ENCODE peak calls at places on chromosomes 4 and X, in four cellular contexts. E, X, D and B are unnamed samples. For H3K4me1 and H3K36me3, the result is how much of the 10 kb centered on the place peaks cover.

GRCh38 chr4:59500103-59500502 is 1700.0 kb upstream of the ADGRL3 start:
- DNase-seq in E (no peak), X (no peak), D (no peak), B (no peak)

GRCh38 chrX:50920132-50920531 is 9.6 kb downstream of the BMP15 start:
- DNase-seq in E (no peak), X (no peak), D (no peak), B (no peak)

GRCh38 chrX:16394290-16394689 is 227.0 kb downstream of the MAGEB17 start:
- DNase-seq in E (no peak), X (no peak), D (no peak), B (no peak)

GRCh38 chrX:152895724-152896420 is 2.0 kb upstream of the ZNF185 start:
- DNase-seq in E (no peak), X (no peak), D (no peak), B (no peak)

GRCh38 chr4:84099591-84099990 is 399.5 kb downstream of the NKX6-1 start:
- DNase-seq in E (no peak), X (no peak), D (no peak), B (no peak)

GRCh38 chr4:159102623-159103405 is at the start of gene RAPGEF2:
- DNase-seq in E (peak), X (peak), D (peak), B (peak)

GRCh38 chr4:173237152-173237551 is 68.5 kb downstream of the GALNT7 start:
- DNase-seq in E (no peak), X (no peak), D (no peak), B (no peak)

GRCh38 chr4:10077492-10078335 is 38.9 kb downstream of the WDR1 start:
- DNase-seq in E (peak), X (no peak), D (no peak), B (no peak)

GRCh38 chrX:10516781-10517322 is 103.5 kb downstream of the MID1 start:
- DNase-seq in E (no peak), X (no peak), D (no peak), B (no peak)

GRCh38 chrX:134803551-134804183 is 145.4 kb upstream of the PLAC1 start:
- DNase-seq in E (no peak), X (no peak), D (no peak), B (no peak)

GRCh38 chr4:87918314-87919058 is 57.0 kb upstream of the SPP1 start:
- DNase-seq in E (no peak), X (no peak), D (no peak), B (no peak)

GRCh38 chr4:87915621-87916020 is 59.9 kb upstream of the SPP1 start:
- DNase-seq in E (no peak), X (no peak), D (no peak), B (no peak)

GRCh38 chr4:87919951-87920350 is 55.6 kb upstream of the SPP1 start:
- DNase-seq in E (no peak), X (no peak), D (no peak), B (no peak)

GRCh38 chr4:87913871-87914270 is 61.6 kb upstream of the SPP1 start:
- DNase-seq in E (no peak), X (no peak), D (no peak), B (no peak)

DNA sequence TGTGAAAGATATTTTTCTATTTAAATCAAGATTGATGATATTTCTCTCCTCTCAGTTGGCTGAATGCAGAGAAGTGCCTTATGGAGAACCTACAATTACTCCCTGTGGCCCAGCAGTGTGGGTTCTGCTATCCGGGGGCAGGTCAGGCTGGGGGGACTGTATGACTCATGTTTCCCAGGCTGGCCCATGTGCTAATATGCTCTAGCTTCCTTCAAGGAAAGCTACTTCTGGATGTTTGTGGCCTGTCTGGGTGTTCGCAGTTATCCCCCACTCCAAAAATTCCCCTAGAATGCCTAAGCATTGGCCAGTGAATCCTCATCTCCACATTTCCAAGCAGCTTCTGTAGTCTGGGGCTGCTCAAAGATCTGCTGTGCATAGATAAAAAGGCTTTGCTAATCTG is 58.9 kb upstream of the SPP1 start:
- DNase-seq in E (no peak), X (no peak), D (no peak), B (no peak)
- H3K4me1 ChIP-seq in E (under half), X (under half), D (under half), B (under half)

DNA sequence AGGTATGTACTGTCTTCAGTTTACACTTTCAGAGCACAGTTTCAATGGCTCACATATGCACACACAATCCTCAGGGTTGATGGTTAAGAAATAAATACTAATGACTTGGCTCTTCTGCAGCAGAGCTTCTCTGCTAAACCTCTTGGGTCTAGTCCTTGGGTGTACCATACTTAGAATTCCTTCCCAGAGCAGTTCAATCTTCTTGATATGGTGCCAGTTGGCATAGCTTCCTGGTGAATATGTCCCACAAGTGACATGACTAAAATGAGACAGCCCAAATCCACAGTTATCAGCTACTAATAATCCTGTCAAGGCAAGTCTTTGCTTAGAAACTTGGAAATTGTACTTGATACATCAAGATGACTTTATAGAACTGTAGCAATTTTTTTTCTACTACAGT is 654.4 kb downstream of the IQCM start:
- DNase-seq in E (no peak), X (no peak), D (no peak), B (no peak)
- H3K27ac ChIP-seq in E (no peak), X (no peak), D (no peak), B (no peak)

GRCh38 chr4:22420291-22420690 is 95.6 kb downstream of the ADGRA3 start:
- DNase-seq in E (no peak), X (no peak), D (no peak), B (no peak)
- H3K36me3 ChIP-seq in E (under half), X (under half), D (under half), B (under half)

DNA sequence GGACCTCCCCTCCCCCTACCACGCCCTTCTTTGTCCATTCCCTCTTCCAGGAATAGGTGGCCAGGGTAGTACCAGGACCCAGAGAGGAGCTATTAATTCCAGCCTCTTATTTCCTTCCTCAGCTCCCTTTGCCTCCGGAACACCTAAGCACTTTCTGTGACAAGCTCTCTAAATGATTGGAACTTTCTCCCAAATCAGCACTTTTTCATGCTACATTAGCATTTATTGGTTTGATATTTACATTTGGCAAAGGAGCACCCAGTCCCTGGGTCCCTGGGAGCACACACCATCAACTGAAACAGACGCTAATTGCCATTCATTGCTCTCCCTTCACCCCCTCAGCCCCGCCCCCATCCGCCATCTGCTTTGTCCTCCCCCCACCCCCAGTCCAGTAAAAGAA is 182.0 kb upstream of the BCOR start:
- DNase-seq in E (no peak), X (no peak), D (no peak), B (no peak)
- H3K4me1 ChIP-seq in E (under half), X (under half), D (under half), B (under half)

GRCh38 chr4:1903035-1903434 is 31.8 kb downstream of the NSD2 start:
- DNase-seq in E (no peak), X (no peak), D (no peak), B (no peak)

GRCh38 chr4:1900624-1901023 is 29.4 kb downstream of the NSD2 start:
- DNase-seq in E (no peak), X (no peak), D (no peak), B (no peak)

GRCh38 chr4:1901127-1901526 is 29.9 kb downstream of the NSD2 start:
- DNase-seq in E (peak), X (no peak), D (no peak), B (no peak)

GRCh38 chr4:1904042-1904441 is 32.8 kb downstream of the NSD2 start:
- DNase-seq in E (no peak), X (no peak), D (no peak), B (no peak)

DNA sequence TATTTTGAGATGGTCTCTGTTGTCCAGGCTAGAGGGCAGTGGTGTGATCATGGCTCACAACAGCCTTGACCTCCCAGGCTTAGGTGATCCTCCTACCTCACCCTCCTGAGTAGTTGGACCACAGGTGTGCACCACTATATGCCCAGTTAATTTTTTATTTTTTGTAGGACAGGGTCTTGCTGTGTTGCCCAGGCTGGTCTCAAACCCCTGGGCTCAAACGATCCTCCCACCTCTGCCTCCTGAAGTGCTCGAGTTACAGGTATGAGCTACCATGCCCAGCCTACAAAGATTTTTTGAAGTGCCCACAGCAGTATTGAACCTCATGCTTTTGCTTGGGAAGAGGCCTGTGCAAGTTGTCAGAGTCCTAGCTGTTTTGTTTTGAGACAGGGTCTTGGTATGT is 31.1 kb downstream of the NSD2 start:
- DNase-seq in E (no peak), X (no peak), D (no peak), B (no peak)
- H3K27ac ChIP-seq in E (no peak), X (no peak), D (no peak), B (no peak)

GRCh38 chr4:1340861-1341260 is 6.1 kb upstream of the UVSSA start:
- DNase-seq in E (peak), X (no peak), D (no peak), B (no peak)

GRCh38 chr4:1340181-1340747 is 6.7 kb upstream of the UVSSA start:
- DNase-seq in E (peak), X (no peak), D (no peak), B (no peak)

GRCh38 chr4:1337951-1338751 is 8.9 kb upstream of the UVSSA start:
- DNase-seq in E (peak), X (no peak), D (no peak), B (no peak)

GRCh38 chr4:1338752-1339414 is 8.1 kb upstream of the UVSSA start:
- DNase-seq in E (peak), X (no peak), D (no peak), B (no peak)

GRCh38 chr4:1339489-1339888 is 7.5 kb upstream of the UVSSA start:
- DNase-seq in E (peak), X (no peak), D (no peak), B (no peak)
- H3K36me3 ChIP-seq in E (half or more), X (half or more), D (half or more), B (half or more)

GRCh38 chr4:94574616-94575015 is 122.9 kb downstream of the PDLIM5 start:
- DNase-seq in E (no peak), X (no peak), D (no peak), B (no peak)

GRCh38 chr4:94571720-94572119 is 120.0 kb downstream of the PDLIM5 start:
- DNase-seq in E (no peak), X (no peak), D (no peak), B (no peak)

GRCh38 chr4:94574050-94574449 is 122.3 kb downstream of the PDLIM5 start:
- DNase-seq in E (peak), X (no peak), D (no peak), B (no peak)

GRCh38 chr4:94570558-94570957 is 118.8 kb downstream of the PDLIM5 start:
- DNase-seq in E (no peak), X (no peak), D (no peak), B (no peak)

GRCh38 chr4:94571301-94571700 is 119.6 kb downstream of the PDLIM5 start:
- DNase-seq in E (no peak), X (no peak), D (no peak), B (no peak)
- H3K4me1 ChIP-seq in E (under half), X (under half), D (under half), B (under half)